ENCODE peak calls at places on chromosome 21, in eight cellular contexts. I is astrocyte of the spinal cord; G is uterus; H is CD8-positive, alpha-beta T cell; J is fibroblast of pulmonary artery; W is AG04449; Q is upper lobe of left lung; Y is AG09309. A is an unnamed sample.

GRCh38 chr21:18041012-18041411 is 203.6 kb upstream of the CHODL start:
- DNase-seq in I (peak), G (no peak), H (no peak), J (peak), W (no peak), Q (no peak), Y (no peak), A (no peak)

GRCh38 chr21:38661296-38662223 is 144.2 kb upstream of the ETS2 start:
- DNase-seq in I (peak), G (peak), H (no peak), J (peak), W (peak), Q (peak), Y (no peak), A (peak)

GRCh38 chr21:37130971-37131370 is 57.9 kb downstream of the TTC3 start:
- DNase-seq in I (no peak), G (no peak), H (no peak), J (peak), W (no peak), Q (no peak), Y (no peak), A (peak)

GRCh38 chr21:29078884-29079765 is 5.7 kb upstream of the CCT8 start:
- DNase-seq in I (peak), G (no peak), H (no peak), J (no peak), W (no peak), Q (no peak), Y (no peak), A (no peak)

GRCh38 chr21:40053007-40053406 is 185.8 kb downstream of the PCP4 start:
- DNase-seq in I (peak), G (peak), H (no peak), J (no peak), W (no peak), Q (peak), Y (no peak), A (no peak)

GRCh38 chr21:36910581-36911307 is 55.7 kb downstream of the HLCS start:
- DNase-seq in I (peak), G (no peak), H (no peak), J (peak), W (no peak), Q (peak), Y (no peak), A (peak)

GRCh38 chr21:38725196-38726157 is 80.3 kb upstream of the ETS2 start:
- DNase-seq in I (no peak), G (no peak), H (no peak), J (no peak), W (no peak), Q (no peak), Y (no peak), A (no peak)

GRCh38 chr21:41508415-41509205 is 652 bp upstream of the TMPRSS2 start:
- DNase-seq in I (no peak), G (no peak), H (no peak), J (no peak), W (no peak), Q (no peak), Y (no peak), A (no peak)

GRCh38 chr21:37363936-37364335 is 2.6 kb upstream of the DYRK1A start:
- DNase-seq in I (no peak), G (no peak), H (no peak), J (no peak), W (no peak), Q (no peak), Y (no peak), A (no peak)

GRCh38 chr21:42468511-42469131 is 27.4 kb downstream of the RSPH1 start:
- DNase-seq in I (no peak), G (no peak), H (no peak), J (no peak), W (no peak), Q (no peak), Y (no peak), A (no peak)

GRCh38 chr21:44760376-44760775 is 41.2 kb downstream of the UBE2G2 start:
- DNase-seq in I (no peak), G (no peak), H (no peak), J (no peak), W (no peak), Q (no peak), Y (no peak), A (no peak)

GRCh38 chr21:41215856-41216408 is 48.0 kb downstream of the BACE2 start:
- DNase-seq in I (no peak), G (no peak), H (no peak), J (no peak), W (no peak), Q (no peak), Y (no peak), A (no peak)

GRCh38 chr21:41843584-41843983 is 35.6 kb downstream of the PRDM15 start:
- DNase-seq in I (no peak), G (no peak), H (no peak), J (no peak), W (no peak), Q (no peak), Y (no peak), A (no peak)

GRCh38 chr21:42590431-42591131 is 62.8 kb upstream of the PDE9A start:
- DNase-seq in I (no peak), G (no peak), H (no peak), J (no peak), W (no peak), Q (no peak), Y (no peak), A (no peak)

GRCh38 chr21:15850645-15851044 is 120.9 kb downstream of the USP25 start:
- DNase-seq in I (peak), G (no peak), H (no peak), J (peak), W (no peak), Q (no peak), Y (no peak), A (peak)

GRCh38 chr21:41483415-41483814 is 24.5 kb downstream of the TMPRSS2 start:
- DNase-seq in I (no peak), G (no peak), H (no peak), J (no peak), W (no peak), Q (no peak), Y (no peak), A (no peak)

GRCh38 chr21:41958886-41959563 is 5.2 kb upstream of the C2CD2 start:
- DNase-seq in I (no peak), G (no peak), H (no peak), J (no peak), W (no peak), Q (peak), Y (no peak), A (no peak)

GRCh38 chr21:42257091-42257760 is 38.3 kb downstream of the ABCG1 start:
- DNase-seq in I (no peak), G (no peak), H (no peak), J (peak), W (no peak), Q (no peak), Y (no peak), A (peak)

GRCh38 chr21:15343066-15343465 is 278.3 kb upstream of the NRIP1 start:
- DNase-seq in I (no peak), G (no peak), H (no peak), J (peak), W (no peak), Q (no peak), Y (no peak), A (peak)

GRCh38 chr21:17725339-17725738 is 93.8 kb downstream of the C21orf91 start:
- DNase-seq in I (no peak), G (no peak), H (no peak), J (no peak), W (no peak), Q (no peak), Y (no peak), A (no peak)

GRCh38 chr21:42676799-42677198 is 23.4 kb downstream of the PDE9A start:
- DNase-seq in I (no peak), G (no peak), H (no peak), J (no peak), W (no peak), Q (no peak), Y (no peak), A (no peak)

GRCh38 chr21:41632748-41633475 is 125.0 kb upstream of the TMPRSS2 start:
- DNase-seq in I (no peak), G (no peak), H (no peak), J (no peak), W (no peak), Q (no peak), Y (no peak), A (no peak)

GRCh38 chr21:8989883-8990325 is 1531.5 kb upstream of the TPTE start:
- DNase-seq in I (no peak), G (no peak), H (no peak), J (no peak), W (no peak), Q (peak), Y (no peak), A (no peak)

GRCh38 chr21:39924577-39925308 is 57.5 kb downstream of the PCP4 start:
- DNase-seq in I (no peak), G (no peak), H (no peak), J (no peak), W (no peak), Q (no peak), Y (no peak), A (no peak)

GRCh38 chr21:44887807-44888580 is 14.5 kb upstream of the PTTG1IP start:
- DNase-seq in I (no peak), G (no peak), H (no peak), J (no peak), W (no peak), Q (peak), Y (no peak), A (no peak)

GRCh38 chr21:30227633-30228404 is 11.9 kb upstream of the CLDN8 start:
- DNase-seq in I (peak), G (peak), H (no peak), J (peak), W (peak), Q (no peak), Y (no peak), A (peak)

GRCh38 chr21:43864313-43864805 is 664 bp upstream of the AGPAT3 start:
- DNase-seq in I (no peak), G (no peak), H (no peak), J (no peak), W (no peak), Q (peak), Y (no peak), A (peak)

GRCh38 chr21:42195378-42196031 is 23.4 kb upstream of the ABCG1 start:
- DNase-seq in I (peak), G (no peak), H (no peak), J (peak), W (no peak), Q (peak), Y (no peak), A (peak)

GRCh38 chr21:44485254-44485793 is 30.0 kb downstream of the LRRC3 start:
- DNase-seq in I (peak), G (no peak), H (no peak), J (no peak), W (no peak), Q (peak), Y (peak), A (peak)

GRCh38 chr21:38927776-38928175 is 122.0 kb downstream of the ETS2 start:
- DNase-seq in I (no peak), G (no peak), H (no peak), J (no peak), W (no peak), Q (no peak), Y (no peak), A (no peak)

GRCh38 chr21:9780441-9780937 is 740.9 kb upstream of the TPTE start:
- DNase-seq in I (no peak), G (no peak), H (no peak), J (no peak), W (no peak), Q (no peak), Y (no peak), A (no peak)

GRCh38 chr21:36976882-36977651 is 10.6 kb upstream of the HLCS start:
- DNase-seq in I (peak), G (peak), H (no peak), J (peak), W (no peak), Q (no peak), Y (peak), A (peak)

DNA sequence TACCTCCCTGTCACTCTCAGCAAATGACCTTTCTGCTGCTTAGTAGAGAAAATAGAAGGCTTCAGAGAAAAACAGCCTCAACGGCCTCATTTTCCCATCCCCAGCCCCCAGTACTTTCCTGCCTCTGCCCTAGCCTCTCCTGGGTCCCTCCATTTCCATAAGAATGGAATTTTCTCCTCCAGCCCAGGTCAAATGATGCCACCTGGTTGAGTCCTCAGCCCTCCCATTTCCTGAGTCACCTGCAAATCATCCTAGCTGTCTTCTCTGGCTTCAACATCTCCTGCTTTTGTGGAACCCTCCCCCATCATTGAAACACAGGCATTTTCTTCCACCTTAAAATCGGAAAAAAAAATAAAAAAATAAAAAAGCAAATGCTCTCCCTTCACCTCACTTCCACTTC is 35.1 kb downstream of the OLIG1 start:
- DNase-seq in I (no peak), G (no peak), H (no peak), J (no peak), W (no peak), Q (no peak), Y (no peak), A (no peak)
- H3K4me3 ChIP-seq in I (no peak), G (no peak), H (no peak), J (no peak), W (no peak), Q (no peak), Y (no peak), A (no peak)

GRCh38 chr21:35616090-35616489 is 444.2 kb downstream of the SETD4 start:
- DNase-seq in I (peak), G (no peak), H (no peak), J (peak), W (peak), Q (no peak), Y (peak), A (peak)
- TF ChIP-seq CTCF in I (peak), G (peak), H (peak), J (peak), W (peak), Q (peak), Y (peak), A (peak)

GRCh38 chr21:26471116-26471505 is 102.0 kb downstream of the CYYR1 start:
- DNase-seq in I (no peak), G (no peak), H (no peak), J (no peak), W (no peak), Q (no peak), Y (no peak), A (no peak)

GRCh38 chr21:26469789-26470188 is 103.3 kb downstream of the CYYR1 start:
- DNase-seq in I (peak), G (no peak), H (no peak), J (peak), W (peak), Q (no peak), Y (peak), A (peak)

GRCh38 chr21:26470361-26471115 is 102.5 kb downstream of the CYYR1 start:
- DNase-seq in I (no peak), G (no peak), H (no peak), J (no peak), W (no peak), Q (no peak), Y (no peak), A (no peak)

GRCh38 chr21:26473471-26473870 is 99.6 kb downstream of the CYYR1 start:
- DNase-seq in I (no peak), G (no peak), H (no peak), J (no peak), W (no peak), Q (no peak), Y (no peak), A (no peak)
- H3K4me3 ChIP-seq in I (no peak), G (no peak), H (no peak), J (no peak), W (no peak), Q (no peak), Y (no peak), A (no peak)

DNA sequence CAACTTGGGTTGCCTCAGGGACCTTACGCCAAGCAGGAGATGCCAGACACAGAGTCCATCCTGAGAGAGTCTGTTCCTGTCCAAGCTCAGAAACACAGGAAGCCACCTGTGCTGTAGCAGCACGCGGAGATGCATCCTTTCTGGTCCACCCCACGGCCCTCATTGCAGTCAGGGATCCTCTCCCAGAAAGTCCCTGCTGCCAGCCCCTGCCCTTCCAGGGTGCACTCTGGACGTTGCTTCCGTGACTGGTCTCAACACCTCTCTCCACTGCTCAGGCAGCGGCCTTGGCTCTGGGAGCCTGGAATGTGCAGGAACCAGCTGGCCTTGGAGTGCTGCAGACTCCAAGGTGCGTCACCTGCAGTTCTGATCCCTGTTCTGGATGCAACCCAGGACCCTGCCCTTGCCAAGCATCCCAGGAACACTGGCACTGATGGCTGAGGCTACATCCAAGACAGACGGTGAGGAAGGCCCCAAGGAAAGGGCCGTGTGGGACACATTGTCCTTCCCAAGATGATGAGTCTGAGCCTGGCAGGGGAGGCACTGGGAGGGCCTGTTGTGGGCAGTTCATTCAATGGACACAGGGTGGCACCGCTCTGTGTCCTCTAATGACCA is 21.7 kb upstream of the COL6A1 start:
- DNase-seq in I (no peak), G (no peak), H (no peak), J (no peak), W (no peak), Q (no peak), Y (no peak), A (no peak)
- TF ChIP-seq CTCF in I (no peak), G (no peak), H (no peak), J (no peak), W (no peak), Q (no peak), Y (no peak), A (no peak)